ENCODE peak calls at places on chromosomes 11 and 22, in eight cellular contexts. A, K, M, P, D, S, C and W are unnamed samples.

GRCh38 chr11:109490953-109491733 is 69.2 kb downstream of the C11orf87 start:
- DNase-seq in A (no peak), K (no peak), M (peak), P (no peak), D (no peak), S (no peak), C (no peak), W (no peak)

GRCh38 chr11:95092549-95093324 is 3.1 kb downstream of the ENDOD1 start:
- DNase-seq in A (peak), K (no peak), M (peak), P (peak), D (no peak), S (no peak), C (no peak), W (peak)

GRCh38 chr11:17553249-17553546 is 6.1 kb downstream of the OTOG start:
- DNase-seq in A (no peak), K (no peak), M (no peak), P (no peak), D (no peak), S (peak), C (no peak), W (no peak)

GRCh38 chr22:28907311-28908008 is 24.1 kb downstream of the ZNRF3 start:
- DNase-seq in A (peak), K (no peak), M (no peak), P (no peak), D (no peak), S (no peak), C (no peak), W (no peak)

GRCh38 chr22:32836286-32836859 is 34.9 kb downstream of the TIMP3 start:
- DNase-seq in A (no peak), K (no peak), M (peak), P (no peak), D (no peak), S (no peak), C (no peak), W (peak)

GRCh38 chr11:81303265-81303664 is 1430.4 kb downstream of the FAM181B start:
- DNase-seq in A (no peak), K (no peak), M (no peak), P (no peak), D (no peak), S (no peak), C (no peak), W (no peak)

GRCh38 chr22:40654522-40655167 is 18.1 kb upstream of the MRTFA start:
- DNase-seq in A (no peak), K (no peak), M (peak), P (peak), D (no peak), S (peak), C (no peak), W (peak)

GRCh38 chr22:16824718-16825687 is at the start of gene XKR3:
- DNase-seq in A (no peak), K (no peak), M (no peak), P (no peak), D (no peak), S (no peak), C (no peak), W (peak)

GRCh38 chr11:100576044-100577021 is 110.8 kb upstream of the ARHGAP42 start:
- DNase-seq in A (no peak), K (peak), M (peak), P (no peak), D (no peak), S (no peak), C (no peak), W (peak)

GRCh38 chr11:70697701-70698100 is 299.4 kb downstream of the CTTN start:
- DNase-seq in A (no peak), K (no peak), M (no peak), P (no peak), D (no peak), S (no peak), C (no peak), W (no peak)

GRCh38 chr11:69220581-69221051 is 64.9 kb downstream of the SMIM38 start:
- DNase-seq in A (no peak), K (no peak), M (no peak), P (no peak), D (no peak), S (peak), C (no peak), W (no peak)

GRCh38 chr22:22681221-22681739 is 36.9 kb downstream of the GGTLC2 start:
- DNase-seq in A (no peak), K (no peak), M (peak), P (peak), D (no peak), S (no peak), C (no peak), W (no peak)

GRCh38 chr22:26174280-26174679 is 5.0 kb downstream of the SEZ6L start:
- DNase-seq in A (no peak), K (no peak), M (peak), P (peak), D (no peak), S (no peak), C (no peak), W (no peak)

GRCh38 chr11:65487467-65488272 is 11.2 kb upstream of the MALAT1 start:
- DNase-seq in A (peak), K (no peak), M (peak), P (peak), D (no peak), S (peak), C (no peak), W (peak)

GRCh38 chr11:129861702-129862107 is 33.7 kb downstream of the NFRKB start:
- DNase-seq in A (no peak), K (no peak), M (peak), P (peak), D (no peak), S (peak), C (no peak), W (peak)

GRCh38 chr11:94928146-94928995 is 45.0 kb downstream of the CWC15 start:
- DNase-seq in A (no peak), K (no peak), M (peak), P (no peak), D (no peak), S (no peak), C (no peak), W (no peak)

GRCh38 chr11:134497586-134497985 is 85.5 kb upstream of the B3GAT1 start:
- DNase-seq in A (no peak), K (no peak), M (no peak), P (no peak), D (no peak), S (peak), C (no peak), W (no peak)

GRCh38 chr11:16195659-16196058 is 160.7 kb downstream of the SOX6 start:
- DNase-seq in A (no peak), K (no peak), M (peak), P (no peak), D (no peak), S (no peak), C (no peak), W (peak)

GRCh38 chr11:108486828-108487227 is 11.4 kb downstream of the POGLUT3 start:
- DNase-seq in A (no peak), K (no peak), M (no peak), P (peak), D (no peak), S (no peak), C (no peak), W (no peak)